ENCODE peak calls at places on chromosomes 13 and 19, in five cellular contexts. O is anterior cingulate cortex; T is Peyer's patch; A is NCI-H1417; I is activated T-helper 2 cell treated with anti-CD3 and anti-CD28 coated beads, Interferon-gamma antibody, Interleukin-2, Interleukin-4, amounts not matched to agents 10 μg/mL and 5 μg/mL and 100 μg/mL, durations not matched to agents 14 hours and 24 hours and 36 hours. Z is an unnamed sample.

GRCh38 chr19:39297931-39298634 is 1.9 kb downstream of the IFNL1 start:
- DNase-seq in I (peak), T (peak), O (no peak), A (no peak), Z (no peak)

GRCh38 chr19:41995959-41996797 is 2.1 kb upstream of the ATP1A3 start:
- DNase-seq in I (no peak), T (no peak), O (no peak), A (no peak), Z (peak)

GRCh38 chr19:13005253-13005652 is 10.0 kb downstream of the NFIX start:
- DNase-seq in I (no peak), O (no peak), A (no peak), T (no peak), Z (no peak)

GRCh38 chr13:50617134-50617721 is 226.3 kb downstream of the DLEU7 start:
- DNase-seq in O (no peak), I (no peak), T (no peak), A (no peak), Z (no peak)

GRCh38 chr13:93420887-93421286 is 194.3 kb downstream of the GPC6 start:
- DNase-seq in I (no peak), T (no peak), O (no peak), A (peak), Z (no peak)

GRCh38 chr19:6737873-6738725 is 719 bp upstream of the GPR108 start:
- DNase-seq in A (no peak), I (peak), O (no peak), T (peak), Z (peak)

GRCh38 chr13:66414196-66414800 is 815.8 kb downstream of the PCDH9 start:
- DNase-seq in O (no peak), T (no peak), A (no peak), I (no peak), Z (no peak)

GRCh38 chr19:7450243-7451223 is 38.3 kb downstream of the PEX11G start:
- DNase-seq in I (no peak), A (no peak), O (no peak), T (no peak), Z (no peak)